ENCODE peak calls at places on chromosomes 2 and 18, in six cellular contexts. Z is LoVo; Y is T-cell; U is naive thymus-derived CD4-positive, alpha-beta T cell; M is RPMI8226; D is foreskin fibroblast. T is an unnamed sample.
A peak's percentile ranks its signal among the peaks of the same experiment; 100 is the strongest.

GRCh38 chr2:102285368-102285767 is 26.0 kb upstream of the IL1RL1 start:
- DNase-seq in Z (no peak), Y (no peak), U (no peak), M (no peak), D (no peak), T (no peak)

GRCh38 chr18:25805323-25805722 is 285.1 kb downstream of the SS18 start:
- DNase-seq in Z (no peak), Y (no peak), U (no peak), M (no peak), D (peak; percentile 98), T (no peak)

GRCh38 chr2:219332542-219332941 is at the start of gene RESP18:
- DNase-seq in Z (no peak), Y (no peak), U (no peak), M (no peak), D (no peak), T (peak; percentile 35)

GRCh38 chr2:132547089-132547687 is 122.8 kb downstream of the LYPD1 start:
- DNase-seq in Z (peak; percentile 24), Y (no peak), U (no peak), M (peak; percentile 73), D (peak; percentile 77), T (peak; percentile 82)

GRCh38 chr2:21042958-21043743 is 722 bp downstream of the APOB start:
- DNase-seq in Z (peak; percentile 49), Y (peak; percentile 9), U (peak; percentile 37), M (peak; percentile 49), D (peak; percentile 73), T (peak; percentile 81)

GRCh38 chr18:10518595-10519273 is 7.1 kb upstream of the NAPG start:
- DNase-seq in Z (no peak), Y (no peak), U (no peak), M (peak; percentile 75), D (peak; percentile 88), T (peak; percentile 65)

GRCh38 chr2:113863166-113863565 is 26.7 kb upstream of the ACTR3 start:
- DNase-seq in Z (no peak), Y (no peak), U (no peak), M (no peak), D (no peak), T (no peak)

GRCh38 chr18:33154049-33154448 is 286.5 kb downstream of the CCDC178 start:
- DNase-seq in Z (no peak), Y (no peak), U (no peak), M (no peak), D (no peak), T (no peak)

GRCh38 chr2:189297446-189297845 is 117.9 kb upstream of the COL5A2 start:
- DNase-seq in Z (no peak), Y (no peak), U (peak; percentile 45), M (no peak), D (peak; percentile 56), T (no peak)

GRCh38 chr2:55781542-55781941 is 87.9 kb upstream of the PNPT1 start:
- DNase-seq in Z (no peak), Y (no peak), U (no peak), M (no peak), D (no peak), T (no peak)

GRCh38 chr18:11587432-11587831 is 22.0 kb upstream of the SLC35G4 start:
- DNase-seq in Z (no peak), Y (no peak), U (no peak), M (no peak), D (no peak), T (no peak)

GRCh38 chr2:21643180-21643579 is 519.4 kb downstream of the TDRD15 start:
- DNase-seq in Z (no peak), Y (no peak), U (no peak), M (no peak), D (no peak), T (no peak)